ENCODE peak calls at places on chromosomes 11 and 22, in five cellular contexts. Z is astrocyte of the cerebellum; B is RWPE1; X is stimulated activated CD4-positive, alpha-beta T cell treated with anti-CD3 and anti-CD28 coated beads, Interleukin-2, amount 100 ng/mL, for 48 hours; H is heart right ventricle. Y is an unnamed sample.

GRCh38 chr11:36389811-36390210 is 93.7 kb downstream of the PRR5L start:
- DNase-seq in B (no peak), X (no peak), H (no peak), Z (no peak), Y (no peak)

GRCh38 chr11:72758690-72759389 is 6.6 kb upstream of the ARAP1 start:
- DNase-seq in Z (peak; percentile 76), X (no peak), B (no peak), H (peak; percentile 47), Y (no peak)

GRCh38 chr11:35105319-35106063 is 33.5 kb upstream of the CD44 start:
- DNase-seq in B (no peak), Z (no peak), H (peak; percentile 33), X (no peak), Y (no peak)

GRCh38 chr22:36986242-36986821 is 32.9 kb downstream of the TST start:
- DNase-seq in B (no peak), Z (no peak), X (peak; percentile 72), H (no peak), Y (peak; percentile 31)

GRCh38 chr11:28144808-28145207 is 36.6 kb downstream of the METTL15 start:
- DNase-seq in X (no peak), H (no peak), B (no peak), Z (peak; percentile 82), Y (no peak)

GRCh38 chr11:37572491-37573171 is 974.6 kb upstream of the RAG2 start:
- DNase-seq in Z (no peak), X (no peak), H (no peak), B (no peak), Y (no peak)

GRCh38 chr11:120147950-120148270 is 10.0 kb upstream of the TRIM29 start:
- DNase-seq in X (no peak), Z (no peak), H (no peak), B (no peak), Y (no peak)

GRCh38 chr11:46352063-46352841 is 5.0 kb downstream of the DGKZ start:
- DNase-seq in B (no peak), X (peak; percentile 82), Z (no peak), H (peak; percentile 66), Y (peak; percentile 72)

GRCh38 chr11:132064987-132065620 is 694.7 kb downstream of the NTM start:
- DNase-seq in Z (peak; percentile 96), B (peak; percentile 55), X (no peak), H (no peak), Y (no peak)

GRCh38 chr11:8832571-8833260 is 78.3 kb upstream of the AKIP1 start:
- DNase-seq in Z (peak; percentile 37), H (no peak), B (peak; percentile 77), X (no peak), Y (no peak)

GRCh38 chr22:36331912-36332622 is 55.7 kb downstream of the MYH9 start:
- DNase-seq in X (no peak), H (peak; percentile 83), B (no peak), Z (no peak), Y (no peak)

GRCh38 chr11:132576706-132577105 is 955.6 kb downstream of the OPCML start:
- DNase-seq in Z (peak; percentile 65), H (no peak), X (no peak), B (no peak), Y (no peak)

GRCh38 chr22:44214187-44214586 is 33.5 kb downstream of the PARVG start:
- DNase-seq in B (no peak), H (no peak), Z (no peak), X (no peak), Y (no peak)

GRCh38 chr11:76051937-76052336 is 154.4 kb downstream of the WNT11 start:
- DNase-seq in Z (no peak), X (no peak), B (no peak), H (no peak), Y (no peak)

GRCh38 chr11:134478611-134479010 is 66.6 kb upstream of the B3GAT1 start:
- DNase-seq in H (no peak), Z (no peak), X (no peak), B (no peak), Y (no peak)

GRCh38 chr11:126122863-126123262 is 60.2 kb upstream of the CDON start:
- DNase-seq in B (no peak), H (no peak), X (no peak), Z (no peak), Y (no peak)

GRCh38 chr22:26416670-26417270 is 12.3 kb upstream of the ASPHD2 start:
- DNase-seq in X (no peak), B (peak; percentile 79), H (no peak), Z (peak; percentile 71), Y (no peak)

GRCh38 chr11:2774173-2775082 is 74.6 kb upstream of the KCNQ1OT1 start:
- DNase-seq in Z (no peak), H (no peak), B (no peak), X (no peak), Y (no peak)

GRCh38 chr11:86443415-86443814 is 68.7 kb downstream of the CCDC81 start:
- DNase-seq in Z (no peak), B (no peak), X (no peak), H (no peak), Y (no peak)

GRCh38 chr11:129768356-129768755 is 47.3 kb upstream of the TMEM45B start:
- DNase-seq in X (no peak), H (no peak), B (no peak), Z (no peak), Y (no peak)

GRCh38 chr11:34492806-34493414 is 20.7 kb downstream of the ELF5 start:
- DNase-seq in Z (peak; percentile 64), H (no peak), X (peak; percentile 23), B (peak; percentile 63), Y (peak; percentile 72)

GRCh38 chr22:30649430-30650007 is 13.9 kb downstream of the SLC35E4 start:
- DNase-seq in H (no peak), Z (no peak), X (peak; percentile 74), B (peak; percentile 76), Y (no peak)

GRCh38 chr11:102260241-102260640 is 57.0 kb upstream of the BIRC3 start:
- DNase-seq in H (no peak), Z (peak; percentile 81), X (no peak), B (no peak), Y (no peak)

GRCh38 chr11:85875505-85875904 is 20.3 kb downstream of the CCDC83 start:
- DNase-seq in Z (no peak), X (no peak), B (peak; percentile 24), H (no peak), Y (no peak)

GRCh38 chr11:47050284-47050683 is 113.7 kb downstream of the CSTPP1 start:
- DNase-seq in X (no peak), Z (no peak), B (no peak), H (no peak), Y (no peak)

GRCh38 chr11:73510877-73511276 is 87.0 kb downstream of the FAM168A start:
- DNase-seq in X (no peak), H (no peak), B (no peak), Z (no peak), Y (no peak)

GRCh38 chr11:102553835-102554282 is 23.3 kb upstream of the MMP7 start:
- DNase-seq in X (no peak), H (no peak), B (peak; percentile 43), Z (no peak), Y (no peak)

GRCh38 chr11:78586452-78587046 is 11.9 kb upstream of the NARS2 start:
- DNase-seq in H (no peak), B (no peak), X (no peak), Z (no peak), Y (no peak)

GRCh38 chr22:28345304-28345703 is 334.3 kb downstream of the TTC28 start:
- DNase-seq in H (no peak), Z (no peak), X (no peak), B (no peak), Y (no peak)

GRCh38 chr11:72589802-72590761 is 84.1 kb downstream of the PDE2A start:
- DNase-seq in H (peak; percentile 47), X (peak; percentile 54), B (no peak), Z (no peak), Y (peak; percentile 55)

GRCh38 chr11:60835472-60835871 is 6.4 kb upstream of the CCDC86 start:
- DNase-seq in B (no peak), H (no peak), X (no peak), Z (no peak), Y (no peak)

Y was measured in neural crest cell.